ENCODE peak calls at places on chromosomes 6 and 20, in nine cellular contexts. T, I, Y, G, Z, W, O, L and Q are unnamed samples.
A peak's percentile ranks its signal among the peaks of the same experiment; 100 is the strongest.

GRCh38 chr6:36313628-36313895 is 23.1 kb downstream of the BNIP5 start:
- ATAC-seq in T (no peak), I (no peak), Y (no peak), G (no peak), Z (no peak), W (no peak), O (no peak), L (no peak), Q (no peak)

GRCh38 chr6:21506126-21506525 is 87.4 kb upstream of the SOX4 start:
- ATAC-seq in T (no peak), I (no peak), Y (no peak), G (no peak), Z (no peak), W (no peak), O (no peak), L (no peak), Q (no peak)

GRCh38 chr20:8151371-8151770 is 19.3 kb downstream of the PLCB1 start:
- ATAC-seq in T (no peak), I (no peak), Y (no peak), G (no peak), Z (peak; percentile 50), W (no peak), O (peak; percentile 41), L (no peak), Q (no peak)

GRCh38 chr6:112481256-112481655 is 134.1 kb downstream of the RFPL4B start:
- ATAC-seq in T (no peak), I (no peak), Y (no peak), G (no peak), Z (no peak), W (no peak), O (no peak), L (no peak), Q (no peak)

GRCh38 chr20:24034820-24035219 is 46.2 kb upstream of the GGTLC1 start:
- ATAC-seq in T (peak; percentile 81), I (no peak), Y (peak; percentile 62), G (peak; percentile 79), Z (no peak), W (no peak), O (no peak), L (no peak), Q (no peak)

GRCh38 chr6:166418691-166419143 is 36.0 kb upstream of the MPC1 start:
- ATAC-seq in T (no peak), I (peak; percentile 28), Y (no peak), G (no peak), Z (no peak), W (no peak), O (no peak), L (no peak), Q (no peak)

GRCh38 chr20:62220666-62221568 is 839 bp upstream of the HRH3 start:
- ATAC-seq in T (no peak), I (no peak), Y (no peak), G (no peak), Z (no peak), W (no peak), O (no peak), L (no peak), Q (no peak)

GRCh38 chr20:24469116-24470030 is at the start of gene SYNDIG1:
- ATAC-seq in T (peak; percentile 25), I (peak; percentile 19), Y (peak; percentile 48), G (peak; percentile 28), Z (peak; percentile 50), W (peak; percentile 10), O (no peak), L (no peak), Q (no peak)

GRCh38 chr6:157096105-157096504 is 227.2 kb downstream of the TMEM242 start:
- ATAC-seq in T (peak; percentile 1), I (no peak), Y (no peak), G (no peak), Z (no peak), W (no peak), O (no peak), L (no peak), Q (no peak)

GRCh38 chr6:156336096-156336495 is 441.1 kb upstream of the ARID1B start:
- ATAC-seq in T (no peak), I (no peak), Y (no peak), G (peak; percentile 23), Z (no peak), W (no peak), O (peak; percentile 78), L (peak; percentile 27), Q (peak; percentile 12)

GRCh38 chr20:50843331-50844276 is 48.7 kb downstream of the BCAS4 start:
- ATAC-seq in T (no peak), I (no peak), Y (no peak), G (no peak), Z (no peak), W (no peak), O (no peak), L (no peak), Q (peak; percentile 9)

GRCh38 chr6:70652216-70652615 is 15.5 kb upstream of the SMAP1 start:
- ATAC-seq in T (no peak), I (no peak), Y (no peak), G (no peak), Z (no peak), W (no peak), O (no peak), L (no peak), Q (no peak)

GRCh38 chr20:33086052-33086722 is 6.7 kb downstream of the BPIFB4 start:
- ATAC-seq in T (no peak), I (no peak), Y (no peak), G (no peak), Z (no peak), W (no peak), O (no peak), L (no peak), Q (no peak)

GRCh38 chr6:16766836-16767745 is 5.8 kb upstream of the ATXN1 start:
- ATAC-seq in T (no peak), I (no peak), Y (no peak), G (no peak), Z (no peak), W (no peak), O (no peak), L (no peak), Q (no peak)

GRCh38 chr6:130761286-130761685 is 65.9 kb upstream of the SMLR1 start:
- ATAC-seq in T (no peak), I (no peak), Y (no peak), G (no peak), Z (no peak), W (no peak), O (no peak), L (no peak), Q (no peak)

GRCh38 chr6:131519670-131520436 is 53.2 kb upstream of the ARG1 start:
- ATAC-seq in T (peak; percentile 94), I (peak; percentile 95), Y (peak; percentile 91), G (peak; percentile 75), Z (no peak), W (no peak), O (peak; percentile 87), L (peak; percentile 70), Q (peak; percentile 50)

GRCh38 chr6:118750143-118750542 is 98.8 kb upstream of the CEP85L start:
- ATAC-seq in T (no peak), I (no peak), Y (no peak), G (no peak), Z (no peak), W (no peak), O (no peak), L (no peak), Q (no peak)

GRCh38 chr6:15498640-15499039 is 164.2 kb downstream of the DTNBP1 start:
- ATAC-seq in T (peak; percentile 72), I (no peak), Y (no peak), G (peak; percentile 55), Z (no peak), W (no peak), O (no peak), L (no peak), Q (no peak)

GRCh38 chr6:11354019-11354418 is 121.6 kb upstream of the NEDD9 start:
- ATAC-seq in T (peak; percentile 35), I (peak; percentile 81), Y (no peak), G (peak; percentile 13), Z (peak; percentile 88), W (peak; percentile 57), O (peak; percentile 68), L (no peak), Q (peak; percentile 48)

GRCh38 chr20:33172781-33173180 is 4.8 kb downstream of the BPIFA2 start:
- ATAC-seq in T (no peak), I (no peak), Y (no peak), G (no peak), Z (no peak), W (no peak), O (no peak), L (no peak), Q (no peak)

GRCh38 chr6:42710316-42710715 is 12.1 kb downstream of the PRPH2 start:
- ATAC-seq in T (peak; percentile 93), I (no peak), Y (no peak), G (peak; percentile 73), Z (no peak), W (no peak), O (no peak), L (no peak), Q (no peak)

GRCh38 chr6:18330548-18331066 is 56.5 kb upstream of the RNF144B start:
- ATAC-seq in T (peak; percentile 61), I (no peak), Y (no peak), G (peak; percentile 76), Z (peak; percentile 76), W (peak; percentile 25), O (no peak), L (peak; percentile 74), Q (peak; percentile 79)

GRCh38 chr6:4125500-4125899 is 9.9 kb downstream of the ECI2 start:
- ATAC-seq in T (no peak), I (no peak), Y (no peak), G (no peak), Z (no peak), W (no peak), O (no peak), L (no peak), Q (no peak)

GRCh38 chr6:168238159-168238887 is 81.3 kb downstream of the DACT2 start:
- ATAC-seq in T (no peak), I (no peak), Y (no peak), G (no peak), Z (no peak), W (no peak), O (no peak), L (no peak), Q (no peak)

GRCh38 chr6:35089935-35090505 is 51.1 kb downstream of the TCP11 start:
- ATAC-seq in T (no peak), I (peak; percentile 42), Y (no peak), G (no peak), Z (no peak), W (no peak), O (no peak), L (no peak), Q (no peak)

GRCh38 chr6:21046276-21046675 is 512.0 kb downstream of the CDKAL1 start:
- ATAC-seq in T (peak; percentile 41), I (no peak), Y (no peak), G (peak; percentile 67), Z (peak; percentile 38), W (no peak), O (no peak), L (no peak), Q (no peak)

GRCh38 chr6:37709932-37710565 is 12.4 kb upstream of the MDGA1 start:
- ATAC-seq in T (no peak), I (no peak), Y (no peak), G (no peak), Z (no peak), W (no peak), O (no peak), L (no peak), Q (no peak)

GRCh38 chr6:16697437-16698162 is 63.7 kb downstream of the ATXN1 start:
- ATAC-seq in T (no peak), I (no peak), Y (no peak), G (peak; percentile 19), Z (no peak), W (no peak), O (no peak), L (no peak), Q (no peak)

GRCh38 chr6:55866110-55866509 is 9.3 kb downstream of the BMP5 start:
- ATAC-seq in T (peak; percentile 90), I (no peak), Y (peak; percentile 29), G (peak; percentile 58), Z (no peak), W (no peak), O (no peak), L (no peak), Q (no peak)

GRCh38 chr6:109381747-109382575 is at the start of gene CD164:
- ATAC-seq in T (peak; percentile 86), I (peak; percentile 70), Y (peak; percentile 82), G (peak; percentile 96), Z (peak; percentile 93), W (peak; percentile 87), O (peak; percentile 63), L (peak; percentile 58), Q (peak; percentile 82)

GRCh38 chr20:37901667-37902503 is 1.0 kb upstream of the VSTM2L start:
- ATAC-seq in T (peak; percentile 91), I (peak; percentile 48), Y (peak; percentile 79), G (peak; percentile 76), Z (peak; percentile 47), W (peak; percentile 54), O (peak; percentile 74), L (peak; percentile 23), Q (peak; percentile 50)